ENCODE peak calls at places on chromosomes 3 and 15, in ten cellular contexts. F, I, X, B, Q, K, Z, E, P and T are unnamed samples.

GRCh38 chr3:195442573-195443390 is at the start of gene ACAP2:
- DNase-seq in Q (peak), F (peak), B (peak), Z (peak), K (peak), E (peak), X (peak), P (peak), I (peak), T (peak)

GRCh38 chr15:25178835-25179672 is 224.3 kb downstream of the SNRPN start:
- DNase-seq in P (no peak), Q (no peak), I (no peak), F (no peak), K (no peak), E (no peak), Z (peak), B (no peak), X (peak), T (no peak)

GRCh38 chr3:189766416-189766815 is 135.2 kb downstream of the TP63 start:
- DNase-seq in B (no peak), X (no peak), K (no peak), F (peak), P (no peak), Z (no peak), Q (no peak), E (peak), I (no peak), T (no peak)

GRCh38 chr15:58249646-58250312 is 111.6 kb downstream of the AQP9 start:
- DNase-seq in Q (no peak), I (no peak), B (no peak), Z (no peak), X (no peak), E (no peak), K (no peak), P (no peak), F (no peak), T (no peak)

GRCh38 chr15:96058103-96058851 is 272.2 kb upstream of the NR2F2 start:
- DNase-seq in X (no peak), P (no peak), B (no peak), E (no peak), F (no peak), I (no peak), K (no peak), Q (no peak), Z (no peak), T (no peak)

GRCh38 chr3:141266797-141267555 is 35.4 kb downstream of the PXYLP1 start:
- DNase-seq in B (no peak), Q (no peak), I (peak), Z (no peak), F (no peak), K (no peak), E (no peak), X (peak), P (no peak), T (no peak)

GRCh38 chr3:190012314-190012782 is 108.3 kb downstream of the P3H2 start:
- DNase-seq in E (peak), X (no peak), Q (peak), F (peak), K (no peak), P (peak), Z (no peak), I (no peak), B (no peak), T (no peak)

GRCh38 chr3:87793322-87793877 is 265.4 kb downstream of the CGGBP1 start:
- DNase-seq in I (no peak), B (no peak), F (no peak), P (no peak), Z (no peak), Q (no peak), E (no peak), X (no peak), K (no peak), T (no peak)

GRCh38 chr3:126202281-126203079 is 22.1 kb upstream of the ALDH1L1 start:
- DNase-seq in X (no peak), I (no peak), K (no peak), B (no peak), F (no peak), P (no peak), E (no peak), Z (no peak), Q (no peak), T (no peak)

GRCh38 chr3:100710355-100711198 is 1.3 kb downstream of the TFG start:
- DNase-seq in Z (no peak), F (peak), K (peak), I (peak), B (no peak), X (peak), P (peak), E (peak), Q (peak), T (no peak)

GRCh38 chr3:50192124-50192523 is 714 bp downstream of the GNAT1 start:
- DNase-seq in Z (no peak), Q (no peak), K (no peak), I (no peak), B (no peak), P (no peak), X (no peak), F (no peak), E (no peak), T (no peak)

GRCh38 chr15:48149858-48150257 is 28.2 kb downstream of the MYEF2 start:
- DNase-seq in K (no peak), B (no peak), F (peak), E (peak), P (peak), I (no peak), X (no peak), Z (no peak), Q (no peak), T (no peak)

GRCh38 chr3:171187706-171188290 is 161.3 kb upstream of the SLC2A2 start:
- DNase-seq in I (no peak), X (no peak), B (peak), F (peak), P (peak), Q (peak), Z (no peak), K (peak), E (peak), T (peak)

GRCh38 chr3:195771651-195772300 is 40.0 kb downstream of the MUC4 start:
- DNase-seq in K (no peak), Z (no peak), B (no peak), E (no peak), X (no peak), F (no peak), I (no peak), P (no peak), Q (no peak), T (no peak)

GRCh38 chr3:124168271-124168670 is 176.3 kb upstream of the ROPN1 start:
- DNase-seq in E (peak), I (no peak), Z (no peak), K (no peak), X (no peak), B (no peak), P (no peak), F (no peak), Q (no peak), T (no peak)

GRCh38 chr15:87827126-87827525 is 429.4 kb downstream of the NTRK3 start:
- DNase-seq in Z (no peak), K (no peak), F (peak), P (peak), B (no peak), E (peak), Q (no peak), X (no peak), I (no peak), T (no peak)

GRCh38 chr3:69744507-69744906 is 5.2 kb downstream of the MITF start:
- DNase-seq in P (no peak), Q (no peak), E (peak), X (no peak), F (no peak), B (no peak), K (no peak), Z (no peak), I (no peak), T (no peak)

GRCh38 chr15:40754883-40755815 is at the start of gene RMDN3:
- DNase-seq in Z (peak), K (peak), F (peak), E (peak), B (peak), I (peak), X (peak), P (peak), Q (peak), T (peak)

GRCh38 chr3:162295323-162295983 is 798.8 kb downstream of the OTOL1 start:
- DNase-seq in B (no peak), Q (no peak), X (no peak), F (peak), E (peak), I (no peak), P (peak), Z (no peak), K (no peak), T (no peak)

GRCh38 chr3:183988216-183988790 is 29.4 kb downstream of the ABCC5 start:
- DNase-seq in P (peak), B (no peak), F (no peak), Z (no peak), I (no peak), E (peak), Q (no peak), K (no peak), X (no peak), T (no peak)

GRCh38 chr15:44879066-44879465 is 77.4 kb upstream of the TERB2 start:
- DNase-seq in X (no peak), E (no peak), K (no peak), Z (no peak), B (no peak), Q (no peak), I (no peak), F (no peak), P (no peak), T (no peak)

GRCh38 chr15:68639926-68640600 is 61.3 kb downstream of the CORO2B start:
- DNase-seq in B (no peak), I (no peak), E (no peak), K (no peak), F (no peak), P (peak), X (no peak), Q (no peak), Z (peak), T (no peak)

GRCh38 chr3:12440927-12441326 is 43.4 kb upstream of the TSEN2 start:
- DNase-seq in B (no peak), I (peak), P (peak), F (no peak), Z (no peak), E (peak), Q (peak), X (no peak), K (no peak), T (peak)

GRCh38 chr15:36778516-36778915 is 199.1 kb downstream of the CDIN1 start:
- DNase-seq in Z (no peak), Q (no peak), K (no peak), X (no peak), P (no peak), I (no peak), B (no peak), F (no peak), E (no peak), T (no peak)

GRCh38 chr3:16406175-16406574 is 107.3 kb downstream of the RFTN1 start:
- DNase-seq in B (no peak), F (no peak), I (no peak), X (no peak), K (no peak), P (no peak), Q (no peak), E (no peak), Z (no peak), T (no peak)

GRCh38 chr3:186180151-186180550 is 71.3 kb upstream of the ETV5 start:
- DNase-seq in I (no peak), K (no peak), X (no peak), B (no peak), E (no peak), P (no peak), F (peak), Z (no peak), Q (no peak), T (no peak)

GRCh38 chr15:68769702-68770101 is 51.0 kb downstream of the ANP32A start:
- DNase-seq in K (no peak), X (no peak), E (no peak), I (no peak), Z (no peak), F (no peak), P (no peak), Q (no peak), B (no peak), T (no peak)

GRCh38 chr3:38250198-38250597 is 15.4 kb upstream of the SLC22A13 start:
- DNase-seq in Z (no peak), P (no peak), E (no peak), X (no peak), B (no peak), Q (no peak), F (no peak), I (no peak), K (no peak), T (no peak)

GRCh38 chr3:196941846-196942225 is 492 bp downstream of the NCBP2 start:
- DNase-seq in F (no peak), P (peak), Q (peak), Z (peak), X (peak), K (peak), I (peak), B (peak), E (peak), T (peak)

GRCh38 chr15:66594344-66594743 is 28.5 kb upstream of the LCTL start:
- DNase-seq in X (no peak), E (no peak), K (no peak), Q (no peak), B (no peak), F (no peak), I (no peak), P (no peak), Z (no peak), T (no peak)